ENCODE peak calls at places on chromosomes 13 and 19, in eight cellular contexts. P, E, Y, L, G, V, R and B are unnamed samples. For H3K36me3, the result is how much of the 10 kb centered on the place peaks cover.

GRCh38 chr19:52507266-52507665 is 20.2 kb upstream of the ZNF808 start:
- DNase-seq in V (no peak), E (no peak), Y (no peak), R (no peak), G (no peak), P (no peak), L (no peak), B (no peak)

GRCh38 chr19:5196832-5197231 is 143.8 kb downstream of the PTPRS start:
- DNase-seq in E (no peak), R (no peak), G (no peak), P (no peak), Y (no peak), L (no peak), V (no peak), B (no peak)

GRCh38 chr19:34226036-34226435 is 28.3 kb upstream of the GARRE1 start:
- DNase-seq in G (no peak), P (no peak), R (no peak), Y (no peak), L (no peak), V (no peak), E (no peak), B (no peak)

GRCh38 chr13:30755678-30756077 is 20.3 kb downstream of the ALOX5AP start:
- DNase-seq in P (no peak), R (no peak), V (no peak), Y (no peak), E (no peak), L (no peak), G (no peak), B (no peak)

GRCh38 chr19:17580470-17581000 is 25.1 kb downstream of the COLGALT1 start:
- DNase-seq in R (no peak), Y (no peak), P (no peak), E (no peak), G (no peak), V (no peak), L (no peak), B (no peak)

GRCh38 chr13:111634410-111634809 is 314.0 kb downstream of the TEX29 start:
- DNase-seq in Y (no peak), E (no peak), L (no peak), G (no peak), R (no peak), P (peak), V (no peak), B (no peak)

GRCh38 chr19:19120308-19121156 is 17.7 kb downstream of the TMEM161A start:
- DNase-seq in E (peak), L (peak), R (no peak), G (no peak), Y (no peak), P (peak), V (peak), B (peak)

GRCh38 chr13:109951491-109951890 is 165.1 kb upstream of the IRS2 start:
- DNase-seq in Y (no peak), R (no peak), P (no peak), V (peak), G (no peak), L (no peak), E (no peak), B (no peak)

GRCh38 chr13:40469581-40470282 is 196.7 kb downstream of the FOXO1 start:
- DNase-seq in Y (no peak), E (no peak), P (no peak), G (no peak), V (no peak), R (no peak), L (no peak), B (no peak)

GRCh38 chr13:42539670-42540069 is 34.3 kb upstream of the TNFSF11 start:
- DNase-seq in P (no peak), E (no peak), R (no peak), V (peak), L (no peak), G (no peak), Y (no peak), B (no peak)

GRCh38 chr19:34904846-34905527 is 21.7 kb upstream of the ZNF30 start:
- DNase-seq in V (no peak), L (no peak), E (no peak), R (no peak), P (no peak), Y (no peak), G (no peak), B (no peak)

GRCh38 chr13:21538280-21538679 is 65.7 kb downstream of the MICU2 start:
- DNase-seq in P (no peak), R (no peak), L (no peak), E (no peak), G (no peak), Y (no peak), V (no peak), B (no peak)

GRCh38 chr19:36775768-36776167 is 3.2 kb upstream of the ZNF850 start:
- DNase-seq in Y (no peak), L (no peak), R (no peak), E (no peak), P (no peak), V (no peak), G (no peak), B (no peak)

GRCh38 chr19:3774621-3775373 is 2.8 kb upstream of the RAX2 start:
- DNase-seq in E (no peak), V (no peak), P (no peak), R (no peak), G (no peak), L (no peak), Y (peak), B (no peak)

GRCh38 chr13:110012102-110012739 is 225.8 kb upstream of the IRS2 start:
- DNase-seq in R (no peak), G (peak), Y (no peak), P (no peak), V (peak), E (no peak), L (no peak), B (no peak)

GRCh38 chr19:21101511-21102242 is 19.7 kb downstream of the ZNF714 start:
- DNase-seq in R (no peak), P (no peak), E (no peak), Y (no peak), V (no peak), L (no peak), G (no peak), B (no peak)

GRCh38 chr19:10634881-10635463 is 9.6 kb downstream of the SLC44A2 start:
- DNase-seq in P (no peak), R (no peak), L (no peak), V (no peak), E (no peak), G (no peak), Y (no peak), B (no peak)

GRCh38 chr19:18456974-18457373 is 19.0 kb upstream of the ISYNA1 start:
- DNase-seq in L (no peak), V (no peak), Y (peak), E (peak), G (no peak), P (no peak), R (peak), B (no peak)

GRCh38 chr13:20192470-20193141 is at the start of gene GJB2:
- DNase-seq in P (peak), E (no peak), G (no peak), Y (no peak), V (no peak), L (peak), R (no peak), B (no peak)
- TF ChIP-seq CTCF in P (no peak), E (no peak), G (no peak), Y (no peak), V (no peak), L (no peak), R (no peak), B (no peak)

GRCh38 chr19:1567116-1567847 is 843 bp downstream of the MEX3D start:
- DNase-seq in V (no peak), P (peak), E (no peak), G (no peak), Y (no peak), L (peak), R (no peak), B (no peak)
- H3K4me3 ChIP-seq in V (peak), P (peak), E (peak), G (peak), Y (peak), L (peak), R (peak), B (no peak)

GRCh38 chr19:2117215-2117960 is 20.7 kb downstream of the IZUMO4 start:
- DNase-seq in P (no peak), V (no peak), L (no peak), Y (no peak), R (no peak), G (no peak), E (no peak), B (no peak)

GRCh38 chr19:2116507-2116906 is 19.8 kb downstream of the IZUMO4 start:
- DNase-seq in L (no peak), G (no peak), R (no peak), E (no peak), Y (no peak), V (no peak), P (no peak), B (no peak)

GRCh38 chr19:2119916-2120785 is 23.4 kb downstream of the IZUMO4 start:
- DNase-seq in L (no peak), V (no peak), P (no peak), G (no peak), Y (no peak), E (no peak), R (no peak), B (no peak)

GRCh38 chr19:2120821-2121220 is 24.1 kb downstream of the IZUMO4 start:
- DNase-seq in L (no peak), P (no peak), E (no peak), R (no peak), V (no peak), Y (no peak), G (no peak), B (no peak)

GRCh38 chr19:2118438-2118837 is 21.7 kb downstream of the IZUMO4 start:
- DNase-seq in V (no peak), G (no peak), R (no peak), E (no peak), Y (no peak), L (no peak), P (no peak), B (no peak)
- H3K36me3 ChIP-seq in V (half or more), G (half or more), R (half or more), E (half or more), Y (half or more), L (half or more), P (under half), B (half or more)

GRCh38 chr19:54138777-54139256 is 1.3 kb downstream of the CNOT3 start:
- DNase-seq in Y (no peak), G (no peak), V (no peak), L (no peak), E (no peak), P (no peak), R (no peak), B (no peak)

GRCh38 chr19:54137114-54137912 is at the start of gene CNOT3:
- DNase-seq in E (peak), V (peak), R (peak), Y (peak), P (peak), L (peak), G (peak), B (peak)

GRCh38 chr19:54136864-54137113 is 773 bp upstream of the CNOT3 start:
- DNase-seq in Y (no peak), E (no peak), L (no peak), V (no peak), P (no peak), G (no peak), R (no peak), B (no peak)

GRCh38 chr19:54136086-54136863 is 1.3 kb upstream of the CNOT3 start:
- DNase-seq in P (no peak), L (no peak), E (no peak), V (peak), R (no peak), G (no peak), Y (no peak), B (no peak)

GRCh38 chr19:54137913-54138776 is 583 bp downstream of the CNOT3 start:
- DNase-seq in Y (no peak), E (no peak), R (no peak), V (no peak), G (no peak), P (no peak), L (no peak), B (peak)
- TF ChIP-seq CTCF in Y (no peak), E (no peak), R (no peak), V (peak), G (no peak), P (no peak), L (no peak), B (no peak)

GRCh38 chr19:2251577-2252480 is 2.7 kb downstream of the AMH start:
- DNase-seq in E (no peak), V (no peak), L (no peak), R (no peak), P (no peak), Y (no peak), G (no peak), B (no peak)

GRCh38 chr19:2253106-2254051 is 2.8 kb downstream of the JSRP1 start:
- DNase-seq in G (no peak), L (no peak), Y (no peak), P (no peak), V (no peak), R (no peak), E (no peak), B (no peak)

GRCh38 chr19:2250765-2251576 is 1.8 kb downstream of the AMH start:
- DNase-seq in V (no peak), L (no peak), P (no peak), G (no peak), E (no peak), Y (no peak), R (no peak), B (no peak)

GRCh38 chr19:2254052-2254872 is 2.0 kb downstream of the JSRP1 start:
- DNase-seq in G (no peak), E (no peak), R (no peak), V (no peak), P (no peak), Y (no peak), L (no peak), B (no peak)

DNA sequence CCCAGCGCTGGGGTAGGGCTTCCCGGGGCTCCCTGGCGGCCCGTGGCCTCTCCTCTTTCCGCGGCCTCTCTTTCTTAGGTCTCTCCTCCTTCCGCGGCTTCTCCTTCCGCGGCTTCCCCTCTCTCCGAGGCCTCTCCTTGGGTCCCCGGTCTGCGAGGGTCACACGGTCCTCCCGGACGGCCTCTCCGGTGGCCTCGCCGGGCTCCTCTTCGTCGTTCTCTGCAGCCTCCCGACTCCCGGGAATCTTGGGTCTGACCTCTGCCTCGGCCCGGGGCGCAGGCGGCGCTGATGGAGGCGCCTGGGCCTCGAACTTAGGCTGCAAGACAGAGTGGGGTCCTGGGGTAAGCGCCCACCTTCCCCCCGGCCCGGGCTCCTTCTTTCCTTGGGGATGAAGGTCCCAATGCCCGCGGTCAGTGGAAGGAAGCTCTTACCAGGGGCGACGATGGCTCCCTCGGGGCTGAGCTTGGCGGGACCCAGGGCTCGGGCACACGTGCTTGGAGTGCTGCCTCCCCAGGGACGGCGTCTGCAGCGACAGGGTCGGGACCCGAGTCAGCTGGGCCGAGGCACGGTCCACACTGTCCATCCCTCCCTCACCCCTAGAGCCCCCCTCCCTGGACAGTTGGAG is 3.5 kb downstream of the AMH start:
- DNase-seq in P (no peak), R (no peak), G (no peak), Y (no peak), V (no peak), E (no peak), L (no peak), B (no peak)
- H3K4me3 ChIP-seq in P (no peak), R (peak), G (no peak), Y (no peak), V (no peak), E (peak), L (peak), B (no peak)

DNA sequence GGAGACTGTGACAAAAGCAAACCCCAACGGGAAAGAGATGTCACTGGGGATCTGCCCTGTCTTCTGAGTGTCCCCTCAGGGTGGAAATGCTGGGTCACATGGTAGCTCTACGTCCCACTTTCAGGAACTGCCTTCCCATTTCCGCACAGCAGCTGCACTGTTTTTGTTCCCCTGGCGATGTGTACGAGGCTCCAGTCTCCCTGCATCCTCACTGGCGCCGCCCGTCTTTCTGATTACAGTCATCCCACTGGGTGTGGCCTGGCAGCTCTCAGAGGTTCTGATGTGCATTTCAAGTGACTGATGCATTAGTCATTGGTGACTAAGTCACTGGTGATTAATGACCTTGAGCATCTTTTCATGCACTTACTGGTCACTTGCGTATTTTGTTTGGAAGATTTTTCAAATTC is 21.2 kb downstream of the PCID2 start:
- DNase-seq in Y (peak), R (peak), V (peak), L (peak), E (peak), P (no peak), G (peak), B (no peak)
- H3K36me3 ChIP-seq in Y (half or more), R (half or more), V (under half), L (half or more), E (under half), P (under half), G (under half), B (under half)

DNA sequence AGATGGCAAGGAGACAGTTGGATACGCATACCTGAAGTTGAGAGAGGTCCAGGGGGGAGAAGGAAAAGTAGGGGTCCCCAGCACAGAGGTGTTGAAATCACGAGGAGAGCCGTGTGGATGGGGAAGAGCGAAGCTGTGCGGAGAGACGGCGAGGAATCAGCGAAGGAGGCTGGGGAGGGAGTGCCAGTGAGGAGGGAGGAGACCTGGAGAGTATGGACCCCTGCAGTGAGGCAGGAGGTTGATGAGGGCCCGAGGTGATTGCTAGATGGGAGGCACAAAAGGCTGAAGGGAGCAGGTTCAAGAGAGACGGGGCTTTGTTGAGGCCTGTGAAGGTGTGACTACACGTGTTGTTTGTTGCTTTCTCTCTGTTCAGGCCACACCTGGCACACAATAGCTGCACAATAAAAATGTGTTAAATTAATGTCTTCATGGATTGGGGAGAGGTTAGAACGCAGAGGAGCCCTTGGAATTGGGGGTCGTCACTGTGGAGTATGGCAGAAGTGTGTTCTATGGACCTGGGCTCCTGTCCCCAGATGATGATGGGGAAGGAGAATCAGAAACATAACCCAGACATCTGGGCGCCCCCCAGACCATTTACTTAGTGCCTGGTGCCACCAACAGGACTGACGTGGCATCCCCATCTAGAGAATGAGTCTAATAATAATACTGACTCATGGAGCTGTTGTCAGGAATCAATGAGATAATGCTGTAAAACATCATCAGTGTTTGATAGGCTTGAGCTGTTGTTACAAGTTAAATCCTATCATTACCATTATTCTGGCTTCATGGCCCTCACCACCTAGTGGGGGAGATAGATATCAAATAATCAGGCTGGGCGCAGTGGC is 137.5 kb downstream of the SIPA1L3 start:
- DNase-seq in Y (no peak), E (no peak), R (no peak), P (no peak), G (no peak), V (peak), L (no peak), B (no peak)
- TF ChIP-seq CTCF in Y (no peak), E (no peak), R (no peak), P (no peak), G (peak), V (no peak), L (no peak), B (peak)

GRCh38 chr13:87810920-87811344 is 139.8 kb downstream of the SLITRK5 start:
- DNase-seq in R (no peak), Y (no peak), L (no peak), P (no peak), E (no peak), G (no peak), V (no peak), B (no peak)
- H3K4me3 ChIP-seq in R (no peak), Y (no peak), L (no peak), P (no peak), E (no peak), G (no peak), V (no peak), B (no peak)

DNA sequence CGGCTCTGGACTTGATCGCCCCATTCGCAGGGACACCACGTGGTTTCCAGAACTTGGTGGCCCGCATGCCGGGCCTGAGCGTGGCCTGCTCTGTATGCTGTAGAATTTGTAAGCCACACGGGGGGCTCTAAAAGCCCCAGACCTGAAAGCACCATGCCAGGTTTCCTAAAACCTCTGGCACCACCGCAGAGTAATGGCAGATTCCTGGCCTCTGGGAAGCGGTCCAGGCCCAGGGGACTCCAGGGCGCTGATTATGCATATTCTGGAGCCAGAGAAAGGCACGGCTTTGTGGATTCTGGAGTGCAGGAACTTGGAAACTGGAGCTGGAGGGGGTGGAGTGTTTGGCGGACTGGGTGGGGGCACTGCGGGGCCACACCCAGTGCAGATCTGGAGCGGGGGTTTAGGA is 3.7 kb downstream of the FTL start:
- DNase-seq in V (no peak), R (no peak), Y (no peak), G (no peak), E (peak), P (peak), L (no peak), B (no peak)
- H3K36me3 ChIP-seq in V (under half), R (half or more), Y (half or more), G (under half), E (under half), P (under half), L (half or more), B (under half)